ENCODE peak calls at places on chromosome 3, in seven cellular contexts. Y is CD8-positive, alpha-beta T cell; M is body of pancreas; V is substantia nigra; C is mesendoderm; F is CD4-positive, alpha-beta T cell; O is IMR-90. U is an unnamed sample.

GRCh38 chr3:123503200-123503599 is 54.3 kb upstream of the ADCY5 start:
- DNase-seq in V (no peak), C (peak; percentile 22), M (no peak), Y (no peak), F (no peak), O (no peak), U (no peak)

GRCh38 chr3:23979569-23979968 is 34.5 kb downstream of the NR1D2 start:
- DNase-seq in V (no peak), F (no peak), C (no peak), O (peak; percentile 18), Y (no peak), M (no peak), U (no peak)

GRCh38 chr3:142964150-142964498 is 650 bp upstream of the PAQR9 start:
- DNase-seq in Y (no peak), V (no peak), F (no peak), M (no peak), C (peak; percentile 54), O (peak; percentile 4), U (peak; percentile 39)

GRCh38 chr3:28575100-28575747 is 226.6 kb upstream of the AZI2 start:
- DNase-seq in M (peak; percentile 36), F (no peak), V (peak; percentile 25), Y (no peak), C (peak; percentile 84), O (no peak), U (peak; percentile 45)

GRCh38 chr3:152471814-152472605 is 203.3 kb downstream of the MBNL1 start:
- DNase-seq in C (peak; percentile 71), V (no peak), M (peak; percentile 62), Y (peak; percentile 48), F (peak; percentile 54), O (peak; percentile 54), U (peak; percentile 41)

GRCh38 chr3:129224984-129225393 is 24.4 kb upstream of the COPG1 start:
- DNase-seq in V (peak; percentile 31), Y (no peak), M (peak; percentile 89), O (peak; percentile 69), F (no peak), C (no peak), U (no peak)

GRCh38 chr3:136994772-136995516 is 37.2 kb downstream of the IL20RB start:
- DNase-seq in O (peak; percentile 51), V (peak; percentile 26), C (no peak), Y (no peak), F (no peak), M (peak; percentile 93), U (no peak)

GRCh38 chr3:37417297-37418082 is 243.1 kb upstream of the LRRFIP2 start:
- DNase-seq in O (no peak), Y (no peak), C (no peak), M (no peak), V (no peak), F (no peak), U (no peak)

GRCh38 chr3:125643127-125643526 is 47.8 kb upstream of the OSBPL11 start:
- DNase-seq in V (no peak), M (no peak), Y (no peak), C (no peak), F (no peak), O (no peak), U (no peak)

GRCh38 chr3:71395927-71396695 is 187.4 kb downstream of the FOXP1 start:
- DNase-seq in F (no peak), V (no peak), O (peak; percentile 68), M (no peak), C (no peak), Y (no peak), U (no peak)

GRCh38 chr3:109926376-109926775 is 589.0 kb upstream of the DPPA4 start:
- DNase-seq in M (no peak), V (no peak), C (peak; percentile 31), Y (no peak), O (no peak), F (no peak), U (no peak)

GRCh38 chr3:134367869-134368750 is 6.1 kb downstream of the AMOTL2 start:
- DNase-seq in C (no peak), F (no peak), Y (no peak), M (peak; percentile 9), V (no peak), O (no peak), U (no peak)

GRCh38 chr3:4426782-4427344 is 40.2 kb downstream of the SUMF1 start:
- DNase-seq in O (peak; percentile 91), C (peak; percentile 33), Y (no peak), F (no peak), V (no peak), M (no peak), U (no peak)

GRCh38 chr3:11638669-11639402 is 4.9 kb downstream of the VGLL4 start:
- DNase-seq in O (no peak), Y (no peak), F (no peak), C (peak; percentile 41), V (no peak), M (no peak), U (no peak)

GRCh38 chr3:11640009-11640673 is 3.6 kb downstream of the VGLL4 start:
- DNase-seq in C (no peak), F (no peak), M (no peak), Y (no peak), V (no peak), O (peak; percentile 37), U (no peak)

GRCh38 chr3:11635671-11636371 is 7.9 kb downstream of the VGLL4 start:
- DNase-seq in Y (no peak), F (no peak), V (no peak), M (no peak), C (no peak), O (no peak), U (no peak)

GRCh38 chr3:11636372-11636760 is 7.3 kb downstream of the VGLL4 start:
- DNase-seq in F (no peak), M (no peak), O (no peak), V (no peak), C (no peak), Y (no peak), U (no peak)

DNA sequence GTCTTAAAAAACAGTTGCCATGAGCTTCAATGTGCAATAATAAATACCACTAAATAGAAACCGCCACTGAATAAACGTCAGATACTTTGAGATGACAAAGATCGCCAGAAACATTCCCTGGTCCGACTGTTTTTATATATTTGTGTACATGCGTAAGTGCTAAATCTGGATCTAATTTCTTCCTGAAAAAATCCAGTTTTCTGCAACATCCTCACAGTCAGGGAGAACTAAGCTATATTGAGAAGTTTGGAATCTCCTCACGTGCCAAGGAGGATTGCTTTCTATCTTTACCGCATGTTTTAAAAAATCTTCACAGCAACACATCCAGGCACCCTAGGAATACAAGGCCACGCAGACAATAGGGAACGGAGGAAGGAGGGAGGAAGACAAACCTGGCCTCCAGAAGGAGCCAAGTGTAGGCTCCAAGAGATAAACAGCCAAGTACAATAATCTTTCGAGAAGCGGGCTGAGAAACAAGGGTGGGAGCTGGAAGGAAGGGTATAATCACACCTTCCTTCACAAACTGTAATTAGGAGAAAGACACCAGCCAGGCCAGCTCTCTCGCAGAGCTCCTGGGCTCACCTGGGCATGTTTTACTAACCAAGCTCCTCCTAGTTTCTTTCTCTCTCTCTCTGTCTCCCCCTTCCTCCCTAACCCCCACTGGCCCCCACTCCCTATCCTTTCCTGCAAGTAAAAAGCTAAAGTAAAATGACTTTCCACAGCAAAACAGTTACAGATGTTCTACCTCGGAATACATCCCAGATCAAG is 5.6 kb downstream of the VGLL4 start:
- DNase-seq in C (peak; percentile 32), M (no peak), V (no peak), F (no peak), Y (no peak), O (peak; percentile 77), U (no peak)
- H3K27ac ChIP-seq in C (peak overlapping the region; percentile 45), M (no peak overlapping the region), V (peak overlapping the region; percentile 28), F (no peak overlapping the region), Y (no peak overlapping the region), O (peak overlapping the region; percentile 85), U (no peak overlapping the region)

GRCh38 chr3:30827080-30827479 is 67.4 kb downstream of the GADL1 start:
- DNase-seq in M (no peak), V (no peak), C (no peak), O (no peak), Y (no peak), F (no peak), U (no peak)
- H3K27ac ChIP-seq in M (no peak overlapping the region), V (no peak overlapping the region), C (no peak overlapping the region), O (no peak overlapping the region), Y (no peak overlapping the region), F (no peak overlapping the region), U (no peak overlapping the region)

DNA sequence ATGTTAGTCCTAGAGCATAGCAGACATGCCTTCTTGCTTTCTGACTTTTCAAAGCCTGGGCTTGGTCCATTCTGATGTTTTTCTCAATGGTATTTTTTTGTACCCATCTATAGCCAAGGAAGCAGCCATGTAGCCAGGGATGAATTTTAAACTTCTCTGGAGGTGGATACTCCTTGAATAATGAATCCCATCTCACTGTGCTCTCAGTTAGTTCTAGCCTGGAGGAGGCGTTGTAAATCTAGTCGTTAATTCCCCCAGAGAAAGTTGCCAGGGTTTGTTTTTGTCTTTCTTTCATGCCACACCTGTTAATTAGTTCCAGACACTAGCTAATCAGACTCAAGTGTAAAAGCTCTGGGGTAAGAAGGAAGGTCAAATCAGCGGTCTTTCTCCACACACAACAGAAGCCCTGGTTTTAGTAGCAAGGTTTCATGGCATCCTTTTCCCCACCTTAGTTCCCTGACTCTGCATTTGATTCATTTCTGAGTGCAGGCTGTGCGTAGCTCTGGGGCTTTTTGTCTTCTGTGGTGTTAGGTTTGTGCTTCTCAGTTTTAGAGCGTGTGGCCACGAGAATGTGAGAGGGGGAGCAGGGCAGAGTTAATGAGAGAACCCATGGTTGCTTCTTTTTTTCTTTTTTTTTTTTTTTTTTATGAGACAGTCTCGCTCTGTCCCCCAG is 19.7 kb downstream of the PTPRG start:
- DNase-seq in M (no peak), F (no peak), C (no peak), V (no peak), Y (no peak), O (no peak), U (no peak)
- H3K27ac ChIP-seq in M (no peak overlapping the region), F (no peak overlapping the region), C (no peak overlapping the region), V (no peak overlapping the region), Y (no peak overlapping the region), O (no peak overlapping the region), U (peak overlapping the region; percentile 30)

GRCh38 chr3:61250784-61251173 is 473 bp downstream of the FHIT start:
- DNase-seq in Y (no peak), F (no peak), V (no peak), M (peak; percentile 37), C (peak; percentile 48), O (no peak), U (no peak)
- H3K27ac ChIP-seq in Y (peak overlapping the region; percentile 15), F (peak overlapping the region; percentile 60), V (peak overlapping the region; percentile 87), M (peak overlapping the region; percentile 82), C (no peak overlapping the region), O (no peak overlapping the region), U (no peak overlapping the region)

GRCh38 chr3:172154768-172155649 is 115.6 kb downstream of the FNDC3B start:
- DNase-seq in C (no peak), F (no peak), M (no peak), Y (no peak), V (no peak), O (no peak), U (no peak)

GRCh38 chr3:172156309-172156998 is 117.1 kb downstream of the FNDC3B start:
- DNase-seq in Y (no peak), M (peak; percentile 82), F (no peak), C (peak; percentile 72), O (no peak), V (no peak), U (no peak)

GRCh38 chr3:172157566-172158258 is 118.3 kb downstream of the FNDC3B start:
- DNase-seq in C (no peak), M (no peak), O (no peak), V (no peak), Y (no peak), F (no peak), U (no peak)

GRCh38 chr3:172153335-172153861 is 114.0 kb downstream of the FNDC3B start:
- DNase-seq in V (peak; percentile 18), F (peak; percentile 18), C (peak; percentile 60), M (peak; percentile 94), O (peak; percentile 99), Y (peak; percentile 31), U (no peak)

GRCh38 chr3:172155880-172156279 is 116.5 kb downstream of the FNDC3B start:
- DNase-seq in F (no peak), Y (no peak), O (no peak), V (no peak), M (no peak), C (no peak), U (no peak)
- H3K27ac ChIP-seq in F (no peak overlapping the region), Y (no peak overlapping the region), O (no peak overlapping the region), V (no peak overlapping the region), M (no peak overlapping the region), C (peak overlapping the region; percentile 35), U (no peak overlapping the region)